ENCODE peak calls at places on chromosomes 5 and 9, in seven cellular contexts. W is transverse colon, K is stomach, L is A549, C is HepG2, M is H1, D is sigmoid colon. X is an unnamed sample.

GRCh38 chr9:110278080-110278707 is 21.9 kb upstream of the TXN start:
- DNase-seq in L (no peak), W (no peak), K (no peak), C (no peak), M (no peak), D (no peak), X (no peak)

GRCh38 chr9:137876269-137876668 is 1.3 kb upstream of the CACNA1B start:
- DNase-seq in W (no peak), K (no peak), M (no peak), C (no peak), L (no peak), D (no peak), X (no peak)

GRCh38 chr5:87754009-87754757 is 341.5 kb upstream of the CCNH start:
- DNase-seq in L (no peak), K (no peak), W (no peak), D (no peak), M (no peak), C (no peak), X (no peak)

GRCh38 chr9:98943682-98944129 is at the start of gene COL15A1:
- DNase-seq in D (peak), L (peak), M (no peak), C (no peak), W (no peak), K (no peak), X (no peak)

GRCh38 chr5:79186455-79186854 is 49.5 kb upstream of the JMY start:
- DNase-seq in C (no peak), M (no peak), K (no peak), W (no peak), D (no peak), L (no peak), X (no peak)

GRCh38 chr5:177427211-177427822 is 841 bp downstream of the GRK6 start:
- DNase-seq in M (no peak), W (no peak), D (no peak), C (no peak), K (no peak), L (no peak), X (no peak)

GRCh38 chr9:137304383-137305059 is 2.5 kb upstream of the NRARP start:
- DNase-seq in D (no peak), K (no peak), W (no peak), L (no peak), C (no peak), M (no peak), X (no peak)

GRCh38 chr5:122815218-122815767 is 30.1 kb upstream of the SNX24 start:
- DNase-seq in L (no peak), W (no peak), K (no peak), C (no peak), M (no peak), D (no peak), X (no peak)

GRCh38 chr5:154861946-154862345 is 3.5 kb downstream of the CNOT8 start:
- DNase-seq in L (no peak), M (no peak), K (no peak), W (no peak), C (no peak), D (no peak), X (no peak)

GRCh38 chr5:95564450-95564849 is 9.5 kb downstream of the ARSK start:
- DNase-seq in C (no peak), M (no peak), K (no peak), L (no peak), D (no peak), W (no peak), X (no peak)

GRCh38 chr5:176803943-176804498 is 6.3 kb upstream of the UNC5A start:
- DNase-seq in D (no peak), W (no peak), C (no peak), L (no peak), M (peak), K (no peak), X (no peak)

GRCh38 chr9:131216806-131217205 is 59.5 kb downstream of the FAM78A start:
- DNase-seq in L (no peak), D (no peak), K (no peak), C (no peak), W (no peak), M (no peak), X (no peak)

GRCh38 chr9:111036946-111037743 is 1.1 kb downstream of the LPAR1 start:
- DNase-seq in M (no peak), D (no peak), C (no peak), L (peak), W (no peak), K (no peak), X (peak)

GRCh38 chr5:93577807-93578178 is 3.2 kb downstream of the NR2F1-AS1 start:
- DNase-seq in K (no peak), M (no peak), C (no peak), L (no peak), D (no peak), W (no peak), X (no peak)

GRCh38 chr9:38136386-38136785 is 67.4 kb upstream of the SHB start:
- DNase-seq in D (no peak), M (no peak), C (no peak), W (no peak), K (no peak), L (no peak), X (no peak)

GRCh38 chr5:7897014-7897600 is 28.2 kb downstream of the MTRR start:
- DNase-seq in M (no peak), K (no peak), C (peak), L (peak), D (no peak), W (peak), X (no peak)

GRCh38 chr5:3542158-3542557 is 53.5 kb upstream of the IRX1 start:
- DNase-seq in L (no peak), W (no peak), M (no peak), D (no peak), C (no peak), K (no peak), X (no peak)

GRCh38 chr9:134544388-134545212 is 97.0 kb upstream of the COL5A1 start:
- DNase-seq in M (no peak), C (peak), K (no peak), W (no peak), L (no peak), D (peak), X (peak)

GRCh38 chr5:143063175-143063970 is 293.2 kb downstream of the ARHGAP26 start:
- DNase-seq in D (peak), W (no peak), L (no peak), M (no peak), C (no peak), K (no peak), X (peak)

GRCh38 chr5:57436586-57436985 is 46.0 kb downstream of the ACTBL2 start:
- DNase-seq in C (no peak), W (no peak), L (no peak), K (no peak), D (no peak), M (no peak), X (no peak)

GRCh38 chr5:143349127-143349526 is 54.4 kb downstream of the NR3C1 start:
- DNase-seq in K (no peak), M (no peak), W (no peak), D (no peak), C (no peak), L (no peak), X (no peak)

GRCh38 chr5:31664566-31664965 is 25.6 kb downstream of the PDZD2 start:
- DNase-seq in C (peak), L (peak), M (peak), D (no peak), W (no peak), K (no peak), X (no peak)

GRCh38 chr9:89781838-89782237 is 177.0 kb downstream of the GADD45G start:
- DNase-seq in W (no peak), M (no peak), D (no peak), L (no peak), C (no peak), K (no peak), X (no peak)

GRCh38 chr5:172853355-172853975 is 19.4 kb downstream of the ERGIC1 start:
- DNase-seq in K (no peak), D (no peak), W (no peak), M (no peak), L (no peak), C (no peak), X (no peak)

GRCh38 chr5:57499262-57500050 is 16.8 kb upstream of the ACTBL2 start:
- DNase-seq in L (peak), M (no peak), D (no peak), W (no peak), C (peak), K (no peak), X (peak)

GRCh38 chr9:113712053-113712452 is 164.1 kb upstream of the ZNF618 start:
- DNase-seq in M (peak), K (peak), C (no peak), L (peak), D (no peak), W (peak), X (no peak)

GRCh38 chr5:74947961-74948613 is 81.9 kb upstream of the FAM169A start:
- DNase-seq in K (no peak), M (no peak), D (no peak), L (no peak), C (no peak), W (no peak), X (no peak)

GRCh38 chr5:10536511-10536910 is 27.4 kb upstream of the ANKRD33B start:
- DNase-seq in W (no peak), L (no peak), K (no peak), C (no peak), M (no peak), D (peak), X (no peak)

GRCh38 chr5:173689713-173690360 is 73.4 kb upstream of the BOD1 start:
- DNase-seq in L (peak), C (peak), D (no peak), K (peak), W (peak), M (no peak), X (no peak)

GRCh38 chr5:172910828-172911627 is 48.2 kb upstream of the RPL26L1 start:
- DNase-seq in C (peak), K (peak), M (peak), L (peak), W (peak), D (peak), X (peak)

GRCh38 chr5:165076686-165077085 is 1571.3 kb downstream of the MAT2B start:
- DNase-seq in L (no peak), C (no peak), W (no peak), K (no peak), D (no peak), M (no peak), X (no peak)

GRCh38 chr9:2722715-2723114 is 5.4 kb downstream of the KCNV2 start:
- DNase-seq in D (no peak), W (no peak), K (no peak), L (no peak), C (peak), M (no peak), X (no peak)

GRCh38 chr9:136691316-136692189 is 4.3 kb upstream of the AGPAT2 start:
- DNase-seq in M (peak), D (no peak), W (no peak), K (no peak), C (no peak), L (no peak), X (no peak)

GRCh38 chr9:4923580-4924544 is 61.2 kb upstream of the JAK2 start:
- DNase-seq in W (no peak), L (peak), C (peak), M (no peak), K (no peak), D (no peak), X (no peak)

GRCh38 chr5:109570362-109570874 is 119.3 kb upstream of the MAN2A1 start:
- DNase-seq in L (no peak), W (no peak), D (no peak), M (no peak), C (no peak), K (no peak), X (no peak)
- TF ChIP-seq EP300 in L (no peak), W (no peak), D (no peak), M (no peak), C (no peak), K (no peak), X (no peak)

DNA sequence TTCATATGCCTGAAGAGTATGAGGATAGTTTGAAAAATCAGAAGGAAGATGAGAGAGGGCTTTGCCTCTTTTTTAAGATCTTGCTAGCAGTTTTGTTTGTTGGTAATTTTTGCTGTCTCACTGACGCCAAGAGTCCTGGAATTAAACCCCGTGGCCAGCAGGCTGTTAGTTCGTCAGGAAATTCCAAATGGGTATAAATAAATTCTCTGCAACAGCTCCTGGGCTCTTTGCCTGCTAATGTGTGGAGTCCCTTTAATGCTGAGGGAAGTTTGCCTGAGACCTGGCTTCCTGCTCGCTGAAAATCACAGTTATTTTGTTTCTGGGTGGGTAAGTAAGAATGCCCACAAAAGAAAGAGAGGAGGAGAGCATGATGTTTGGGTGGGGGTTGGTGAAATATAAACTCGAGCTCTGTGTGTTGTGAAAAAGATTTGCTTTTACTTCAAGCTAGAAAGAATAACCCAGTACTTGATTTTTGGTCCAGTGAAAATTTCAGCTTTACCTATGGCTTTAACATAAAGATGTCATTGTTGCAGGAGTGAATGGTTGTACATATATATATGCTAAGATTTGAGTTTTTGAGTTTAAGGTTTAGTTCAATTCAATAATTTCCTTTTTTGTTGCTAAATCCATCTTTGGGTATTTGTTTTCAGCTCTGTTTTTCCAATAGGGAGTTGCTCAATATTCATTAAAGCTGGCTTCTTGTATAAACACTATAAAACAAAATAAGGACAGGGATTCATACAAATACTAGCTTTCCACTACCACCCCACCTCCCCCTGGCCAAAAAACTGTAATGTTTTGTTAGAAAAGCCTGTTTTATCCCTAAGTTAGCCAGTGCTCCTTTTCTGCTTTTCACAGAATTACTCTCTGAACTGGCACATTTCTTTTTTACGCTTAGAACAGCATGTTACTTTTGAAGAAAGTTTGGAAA is 147.8 kb upstream of the DMRT1 start:
- DNase-seq in W (peak), M (no peak), K (no peak), C (no peak), L (no peak), D (peak), X (no peak)
- TF ChIP-seq POLR2A in W (no peak), M (no peak), K (no peak), C (no peak), L (no peak), D (no peak), X (no peak)

DNA sequence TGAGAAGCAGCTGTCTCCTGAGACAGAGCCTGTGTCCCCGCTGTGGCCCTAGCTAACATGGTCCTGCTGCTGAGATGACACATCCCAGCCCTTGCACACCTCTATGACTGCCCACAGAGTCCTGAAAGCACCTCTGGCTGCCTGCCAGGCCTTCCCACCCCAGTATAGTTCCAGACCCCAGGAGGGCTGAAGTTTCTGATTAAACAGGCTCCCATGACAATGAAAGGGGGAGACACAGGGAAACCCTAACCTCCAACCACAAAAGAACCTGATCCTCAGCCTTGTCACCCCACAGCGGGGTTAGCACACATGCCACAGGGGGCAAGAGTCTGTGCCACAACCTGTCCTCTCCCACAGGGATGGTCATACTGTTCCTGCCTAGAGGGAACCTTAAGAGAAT is 15.6 kb downstream of the CIZ1 start:
- DNase-seq in M (no peak), C (no peak), W (no peak), K (no peak), D (no peak), L (no peak), X (no peak)
- H3K27ac ChIP-seq in M (no peak), C (no peak), W (peak), K (peak), D (peak), L (no peak), X (no peak)

GRCh38 chr9:14479187-14479586 is 165.2 kb upstream of the NFIB start:
- DNase-seq in K (no peak), L (no peak), W (no peak), M (no peak), D (no peak), C (no peak), X (no peak)

GRCh38 chr9:14482856-14483255 is 168.9 kb upstream of the NFIB start:
- DNase-seq in K (no peak), M (no peak), C (no peak), D (no peak), W (no peak), L (no peak), X (no peak)

GRCh38 chr9:14480561-14480960 is 166.6 kb upstream of the NFIB start:
- DNase-seq in L (no peak), D (no peak), K (no peak), W (no peak), C (no peak), M (no peak), X (no peak)

DNA sequence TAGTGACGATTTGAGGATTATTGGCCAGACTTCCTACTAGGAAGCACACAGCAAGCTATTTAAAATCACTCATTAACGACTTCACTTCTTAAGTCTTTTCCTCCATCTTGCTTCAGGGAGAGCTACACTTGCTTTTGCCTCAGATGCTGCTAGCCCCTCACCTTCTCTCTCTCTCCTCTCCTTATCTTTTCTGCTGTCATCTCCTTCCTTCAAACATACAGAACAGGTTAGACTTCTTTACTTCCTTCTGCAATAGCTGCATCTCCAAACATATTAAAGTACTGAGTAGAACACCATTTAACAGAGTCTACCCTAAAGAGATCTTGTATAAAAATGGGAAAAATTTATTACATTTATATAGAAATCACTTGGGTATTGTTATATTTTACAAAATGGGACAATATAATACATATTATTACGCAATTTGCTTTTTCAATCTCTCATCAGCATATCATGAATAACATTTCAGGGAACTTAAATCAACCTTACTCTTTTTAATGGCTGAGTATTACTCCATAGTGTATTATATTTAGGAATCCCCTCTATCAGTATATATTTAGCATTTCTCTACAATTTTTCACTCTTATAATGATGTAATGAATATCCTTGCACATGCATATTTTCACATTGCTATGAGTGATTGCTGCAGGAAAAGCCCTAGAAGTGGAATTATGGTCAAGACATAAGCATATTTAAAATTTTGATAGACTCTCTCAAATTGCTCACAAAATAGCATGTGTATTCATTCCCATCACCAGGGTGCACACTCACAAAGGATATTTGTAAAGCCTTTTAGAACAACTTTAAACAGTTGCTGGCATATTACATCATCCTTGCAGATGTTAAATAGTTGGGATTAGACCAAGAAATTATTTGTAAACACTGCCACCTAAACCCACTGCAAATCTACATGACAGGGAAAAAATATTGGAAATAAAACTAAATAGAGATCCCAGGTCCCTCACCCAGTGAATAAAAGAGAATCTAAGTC is 164.5 kb upstream of the NFIB start:
- DNase-seq in W (no peak), C (no peak), D (no peak), K (no peak), L (no peak), M (no peak), X (no peak)
- TF ChIP-seq EP300 in W (no peak), C (no peak), D (no peak), K (no peak), L (no peak), M (no peak), X (no peak)

DNA sequence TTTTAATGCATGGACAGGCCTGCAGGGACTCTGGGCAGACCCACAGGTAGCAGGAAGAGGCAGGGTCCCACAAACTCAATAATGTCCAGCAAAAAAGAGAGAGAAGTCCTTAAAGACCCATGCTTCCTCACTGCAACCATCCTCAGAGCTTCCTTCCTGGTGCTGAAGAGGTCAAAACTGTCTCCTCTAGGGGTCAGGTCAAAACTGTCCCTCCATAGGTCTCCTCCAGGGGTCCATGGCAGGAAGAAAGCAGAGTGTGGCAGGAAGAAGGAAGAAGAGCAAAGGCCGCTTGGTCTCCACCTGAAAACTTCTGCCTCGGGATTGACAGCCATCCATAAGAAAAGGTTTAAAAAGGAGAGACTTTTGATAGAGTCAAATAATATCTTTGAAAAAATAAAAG is 261.9 kb upstream of the TRIM32 start:
- DNase-seq in W (no peak), M (no peak), D (no peak), K (no peak), C (no peak), L (no peak), X (no peak)
- TF ChIP-seq POLR2A in W (no peak), M (no peak), D (no peak), K (no peak), C (no peak), L (no peak), X (no peak)

DNA sequence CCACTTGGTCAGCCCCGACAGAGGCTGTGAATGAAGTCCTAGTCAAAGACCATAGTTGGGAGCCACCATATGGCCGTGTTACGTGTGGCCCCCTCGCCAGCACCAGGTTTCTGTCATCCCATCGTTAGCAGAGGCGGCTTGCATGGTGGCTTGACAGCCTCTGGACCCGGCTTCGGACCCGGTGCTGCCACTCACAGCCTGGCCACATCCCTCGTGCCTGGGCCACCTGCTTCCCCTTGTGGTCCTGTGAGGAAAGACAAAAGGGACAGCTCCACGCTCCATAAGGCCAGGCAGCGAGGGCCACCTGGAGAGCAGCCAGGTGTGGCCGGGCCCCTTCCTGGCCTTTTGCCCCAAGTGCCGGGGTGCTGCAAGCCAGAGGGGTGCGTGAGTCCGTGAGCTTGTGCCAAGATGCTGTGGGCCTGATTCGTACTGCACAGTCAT is 6.2 kb downstream of the NKD2 start:
- DNase-seq in D (peak), K (no peak), M (no peak), W (no peak), L (no peak), C (no peak), X (no peak)
- H3K27ac ChIP-seq in D (no peak), K (no peak), M (no peak), W (no peak), L (no peak), C (no peak), X (no peak)

GRCh38 chr9:107548298-107549142 is 59.0 kb upstream of the KLF4 start:
- DNase-seq in M (no peak), L (peak), D (peak), W (no peak), C (peak), K (no peak), X (no peak)
- TF ChIP-seq EP300 in M (no peak), L (peak), D (no peak), W (no peak), C (peak), K (no peak), X (no peak)

X was measured in tibial nerve.